ENCODE peak calls at places on chromosomes 5 and 9, in six cellular contexts. U is mesenchymal stem cell, D is IMR-90, L is neuronal stem cell, S is H9, Z is H1. A is an unnamed sample.

GRCh38 chr5:143931389-143931984 is 119.5 kb downstream of the HMHB1 start:
- DNase-seq in D (no peak), Z (no peak), S (no peak), L (no peak), U (no peak), A (no peak)

GRCh38 chr9:127754099-127754760 is 19.1 kb upstream of the TOR2A start:
- DNase-seq in Z (no peak), L (no peak), U (no peak), D (no peak), S (peak), A (no peak)

GRCh38 chr9:13786131-13786530 is 506.6 kb upstream of the MPDZ start:
- DNase-seq in D (peak), S (no peak), U (no peak), L (no peak), Z (no peak), A (no peak)

GRCh38 chr9:79395691-79396558 is 175.8 kb upstream of the TLE4 start:
- DNase-seq in U (no peak), S (no peak), L (no peak), D (no peak), Z (no peak), A (no peak)

GRCh38 chr9:135702002-135702721 is at the start of gene KCNT1:
- DNase-seq in Z (no peak), U (peak), D (peak), L (peak), S (peak), A (no peak)

GRCh38 chr5:108919591-108920326 is 172.1 kb downstream of the FER start:
- DNase-seq in U (no peak), S (no peak), D (no peak), L (no peak), Z (no peak), A (no peak)

GRCh38 chr9:76917299-76917698 is 11.4 kb upstream of the PRUNE2 start:
- DNase-seq in S (no peak), D (no peak), L (no peak), U (no peak), Z (no peak), A (no peak)

GRCh38 chr5:16590685-16591084 is 26.1 kb downstream of the RETREG1 start:
- DNase-seq in U (no peak), L (no peak), S (no peak), D (no peak), Z (no peak), A (no peak)

GRCh38 chr5:2517451-2517850 is 234.0 kb downstream of the IRX2 start:
- DNase-seq in S (no peak), Z (no peak), D (no peak), L (no peak), U (no peak), A (no peak)

GRCh38 chr9:124450931-124451661 is 845 bp downstream of the ADGRD2 start:
- DNase-seq in U (no peak), S (peak), Z (no peak), D (no peak), L (no peak), A (no peak)

GRCh38 chr5:140317859-140318258 is 15.0 kb upstream of the PFDN1 start:
- DNase-seq in Z (no peak), S (no peak), L (no peak), U (peak), D (peak), A (no peak)

GRCh38 chr5:41636605-41637004 is 126.2 kb upstream of the PLCXD3 start:
- DNase-seq in L (peak), D (peak), U (peak), Z (no peak), S (peak), A (peak)

GRCh38 chr9:115295749-115296148 is 177.8 kb upstream of the TNC start:
- DNase-seq in Z (no peak), U (no peak), L (no peak), S (no peak), D (no peak), A (no peak)

GRCh38 chr9:123150708-123151503 is 117.4 kb downstream of the GPR21 start:
- DNase-seq in D (peak), S (no peak), L (no peak), U (no peak), Z (no peak), A (no peak)

GRCh38 chr5:126624534-126624933 is 23.8 kb downstream of the PHAX start:
- DNase-seq in S (no peak), D (peak), L (no peak), U (peak), Z (no peak), A (peak)

GRCh38 chr5:166004006-166004405 is 2287.4 kb upstream of the WWC1 start:
- DNase-seq in Z (no peak), U (no peak), D (no peak), L (no peak), S (no peak), A (no peak)

GRCh38 chr9:84241817-84242356 is 98.7 kb downstream of the SLC28A3 start:
- DNase-seq in S (no peak), L (no peak), U (no peak), Z (no peak), D (no peak), A (no peak)

GRCh38 chr5:119852140-119852539 is 222.8 kb downstream of the FAM170A start:
- DNase-seq in Z (no peak), D (no peak), U (no peak), S (no peak), L (no peak), A (no peak)

GRCh38 chr9:132591751-132592314 is 9.4 kb downstream of the BARHL1 start:
- DNase-seq in D (no peak), U (no peak), Z (no peak), L (no peak), S (no peak), A (no peak)

GRCh38 chr9:89448381-89448780 is 49.5 kb downstream of the SEMA4D start:
- DNase-seq in S (no peak), U (no peak), D (no peak), L (no peak), Z (no peak), A (no peak)

GRCh38 chr9:73030370-73031039 is 77.7 kb upstream of the ALDH1A1 start:
- DNase-seq in Z (no peak), U (no peak), S (no peak), L (no peak), D (no peak), A (no peak)

GRCh38 chr5:56669534-56670483 is 145.5 kb upstream of the MAP3K1 start:
- DNase-seq in S (peak), Z (peak), U (peak), L (no peak), D (peak), A (no peak)

GRCh38 chr9:108751301-108751824 is 104.4 kb downstream of the ACTL7B start:
- DNase-seq in Z (no peak), U (no peak), L (no peak), D (no peak), S (no peak), A (no peak)

GRCh38 chr9:137236238-137236935 is 4.7 kb upstream of the TUBB4B start:
- DNase-seq in D (peak), Z (peak), U (peak), S (peak), L (peak), A (peak)

GRCh38 chr5:77952811-77953210 is 176.7 kb upstream of the TBCA start:
- DNase-seq in Z (no peak), D (peak), U (no peak), S (no peak), L (no peak), A (no peak)

DNA sequence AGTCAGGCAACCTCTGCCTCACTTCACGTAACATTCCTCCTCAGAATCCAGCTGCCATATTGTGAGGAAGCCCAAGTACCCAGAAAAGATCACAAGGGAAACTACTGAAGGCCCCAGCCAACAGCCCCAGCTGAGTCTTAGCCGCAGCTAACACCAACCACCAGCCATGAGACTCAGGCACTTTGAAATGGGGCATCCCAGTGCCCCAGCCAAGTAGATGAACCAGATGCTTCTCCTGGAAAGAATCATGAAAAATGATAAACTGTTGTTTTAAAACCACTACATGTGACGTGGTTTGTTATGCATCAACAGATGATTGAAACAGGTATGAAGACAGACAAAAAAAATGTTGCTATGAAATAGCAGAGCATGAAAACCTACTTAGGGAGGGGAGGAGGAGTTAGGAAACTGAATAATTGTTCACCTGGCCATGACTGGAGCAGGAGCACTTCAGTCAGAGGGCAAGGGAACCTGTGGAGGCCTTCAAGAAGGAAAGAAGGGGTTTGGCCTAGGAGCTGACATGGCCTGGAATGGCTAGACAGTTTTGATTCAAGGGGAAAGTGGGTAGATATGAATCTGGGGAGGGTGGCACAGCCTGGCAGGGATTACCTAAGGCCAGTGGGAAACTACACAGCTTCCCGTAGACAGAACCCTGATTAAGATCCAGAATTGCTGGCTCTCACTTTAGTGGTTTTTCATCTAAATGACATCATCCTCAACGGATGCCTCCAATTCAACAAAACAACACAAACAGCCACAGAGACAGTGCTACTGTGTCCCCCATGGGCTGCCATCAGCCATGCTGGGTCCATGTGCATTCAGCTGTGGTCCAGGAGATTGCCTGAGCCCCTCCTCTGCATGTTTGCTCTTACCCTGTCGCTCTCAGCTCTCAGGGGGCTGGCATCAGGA is 211.6 kb downstream of the SYK start:
- DNase-seq in Z (no peak), S (no peak), D (no peak), U (no peak), L (no peak), A (no peak)
- H3K14ac ChIP-seq in Z (no peak), S (no peak), D (no peak), U (no peak), L (no peak), A (no peak)

GRCh38 chr5:159510282-159510681 is 180.0 kb upstream of the IL12B start:
- DNase-seq in L (peak), D (peak), U (peak), S (peak), Z (peak), A (peak)
- H2AFZ ChIP-seq in L (peak), D (peak), U (no peak), S (no peak), Z (peak), A (peak)

GRCh38 chr5:179802207-179802883 is 4.3 kb downstream of the MGAT4B start:
- DNase-seq in D (no peak), Z (no peak), S (no peak), U (no peak), L (no peak), A (no peak)
- H3K9ac ChIP-seq in D (no peak), Z (no peak), S (no peak), U (no peak), L (no peak), A (no peak)

GRCh38 chr5:118354806-118355205 is 633.5 kb downstream of the DTWD2 start:
- DNase-seq in U (no peak), S (no peak), Z (no peak), D (no peak), L (no peak), A (no peak)
- H3K14ac ChIP-seq in U (no peak), S (no peak), Z (no peak), D (no peak), L (no peak), A (no peak)

DNA sequence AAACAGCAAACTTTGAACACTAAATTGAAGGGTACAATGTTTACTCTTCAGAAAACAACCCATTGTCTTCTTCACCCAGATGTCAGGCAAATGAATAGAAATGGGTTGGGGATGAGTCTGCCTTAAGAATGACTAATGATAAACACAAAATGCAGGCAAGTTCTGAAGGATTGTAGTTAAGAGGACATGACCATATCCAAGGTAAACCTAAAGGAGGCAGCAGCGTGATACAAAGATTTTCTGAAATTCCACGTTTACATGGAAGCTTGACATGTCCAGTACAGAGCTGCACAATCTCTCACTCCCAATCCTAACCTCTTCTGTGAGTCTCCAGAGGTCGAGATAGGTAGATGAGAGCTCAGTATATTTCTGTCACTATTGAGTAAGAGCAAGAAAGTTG is 1263.2 kb upstream of the CDH6 start:
- DNase-seq in Z (no peak), D (no peak), U (no peak), L (no peak), S (no peak), A (no peak)
- H2AFZ ChIP-seq in Z (no peak), D (no peak), U (no peak), L (no peak), S (no peak), A (no peak)